ENCODE peak calls at places on chromosome 2, in eight cellular contexts. V is GM12878, T is tibial nerve, E is IMR-90, K is endothelial cell of umbilical vein, N is right lobe of liver, B is gastrocnemius medialis, R is A549. Q is an unnamed sample.
A peak's percentile ranks its signal among the peaks of the same experiment; 100 is the strongest.

GRCh38 chr2:6927186-6927585 is 10.0 kb downstream of the RNF144A start:
- DNase-seq in V (no peak), T (no peak), E (no peak), K (no peak), N (no peak), B (no peak), R (no peak), Q (no peak)

GRCh38 chr2:120392923-120393322 is 47.0 kb downstream of the INHBB start:
- DNase-seq in V (no peak), T (no peak), E (no peak), K (no peak), N (no peak), B (no peak), R (no peak), Q (no peak)

GRCh38 chr2:218229239-218229638 is 12.2 kb downstream of the ARPC2 start:
- DNase-seq in V (peak; percentile 88), T (no peak), E (peak; percentile 87), K (peak; percentile 88), N (no peak), B (no peak), R (no peak), Q (no peak)

GRCh38 chr2:39022642-39023230 is 98.1 kb downstream of the SOS1 start:
- DNase-seq in V (no peak), T (no peak), E (no peak), K (no peak), N (no peak), B (no peak), R (no peak), Q (no peak)

GRCh38 chr2:212732860-212733259 is 194.3 kb upstream of the ERBB4 start:
- DNase-seq in V (no peak), T (no peak), E (peak; percentile 41), K (no peak), N (no peak), B (no peak), R (no peak), Q (no peak)

GRCh38 chr2:55408946-55409868 is 10.4 kb downstream of the CCDC88A start:
- DNase-seq in V (no peak), T (no peak), E (peak; percentile 33), K (no peak), N (no peak), B (no peak), R (no peak), Q (no peak)

GRCh38 chr2:31112544-31112943 is 25.7 kb downstream of the GALNT14 start:
- DNase-seq in V (no peak), T (no peak), E (no peak), K (no peak), N (no peak), B (no peak), R (no peak), Q (no peak)

GRCh38 chr2:32627441-32627900 is 379 bp upstream of the TTC27 start:
- DNase-seq in V (no peak), T (peak; percentile 34), E (peak; percentile 34), K (no peak), N (no peak), B (no peak), R (peak; percentile 14), Q (peak; percentile 55)

GRCh38 chr2:61109291-61109690 is 43.6 kb downstream of the SANBR start:
- DNase-seq in V (no peak), T (no peak), E (no peak), K (no peak), N (no peak), B (no peak), R (no peak), Q (no peak)

GRCh38 chr2:189657867-189658266 is 3.4 kb upstream of the ASNSD1 start:
- DNase-seq in V (peak; percentile 47), T (no peak), E (peak; percentile 74), K (no peak), N (no peak), B (no peak), R (no peak), Q (no peak)

GRCh38 chr2:10048501-10049171 is 5.3 kb downstream of the KLF11 start:
- DNase-seq in V (no peak), T (no peak), E (peak; percentile 62), K (peak; percentile 52), N (no peak), B (no peak), R (peak; percentile 67), Q (no peak)

GRCh38 chr2:119703526-119703925 is 24.5 kb downstream of the TMEM177 start:
- DNase-seq in V (no peak), T (no peak), E (no peak), K (no peak), N (no peak), B (no peak), R (no peak), Q (no peak)

DNA sequence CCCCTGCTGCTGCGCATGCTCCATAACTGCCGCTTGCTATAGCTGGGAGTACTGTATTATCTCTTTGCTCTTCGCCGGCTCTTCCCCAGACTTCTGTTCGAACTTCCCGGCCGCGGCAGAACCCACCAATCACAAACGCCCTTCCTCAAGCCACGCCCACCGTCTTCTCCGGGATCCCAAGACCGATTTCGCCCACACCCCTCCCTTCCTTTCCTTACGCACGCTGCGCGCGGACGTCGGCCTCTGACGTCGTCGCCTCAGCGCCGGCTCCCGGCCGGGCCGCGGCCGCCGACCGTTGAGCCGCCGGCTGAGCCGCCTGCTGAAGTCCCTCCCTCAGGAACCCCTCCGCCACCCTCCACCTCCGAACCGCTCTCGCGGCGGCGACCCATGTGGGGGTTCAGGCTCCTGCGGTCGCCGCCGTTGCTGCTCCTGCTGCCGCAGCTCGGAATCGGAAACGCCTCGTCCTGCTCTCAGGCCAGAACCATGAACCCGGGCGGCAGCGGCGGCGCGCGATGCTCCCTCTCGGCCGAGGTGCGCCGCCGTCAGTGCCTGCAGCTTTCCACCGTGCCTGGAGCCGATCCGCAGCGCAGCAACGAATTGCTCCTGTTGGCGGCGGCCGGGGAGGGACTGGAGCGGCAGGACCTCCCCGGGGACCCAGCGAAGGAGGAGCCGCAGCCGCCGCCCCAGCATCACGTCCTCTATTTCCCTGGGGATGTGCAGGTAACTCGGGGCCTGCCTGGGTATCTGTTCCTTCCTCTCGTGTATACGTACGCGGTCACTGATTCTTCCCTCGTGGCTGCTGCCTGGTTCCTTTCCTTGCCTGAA is at the start of gene C2orf69:
- DNase-seq in V (peak; percentile 93), T (peak; percentile 97), E (peak; percentile 98), K (peak; percentile 97), N (peak; percentile 96), B (peak; percentile 96), R (peak; percentile 87), Q (peak; percentile 96)
- TF ChIP-seq POLR2A in V (peak; percentile 90), T (peak; percentile 92), E (peak; percentile 85), K (peak; percentile 93), N (peak; percentile 84), B (peak; percentile 85), R (peak; percentile 78), Q (peak; percentile 76)

DNA sequence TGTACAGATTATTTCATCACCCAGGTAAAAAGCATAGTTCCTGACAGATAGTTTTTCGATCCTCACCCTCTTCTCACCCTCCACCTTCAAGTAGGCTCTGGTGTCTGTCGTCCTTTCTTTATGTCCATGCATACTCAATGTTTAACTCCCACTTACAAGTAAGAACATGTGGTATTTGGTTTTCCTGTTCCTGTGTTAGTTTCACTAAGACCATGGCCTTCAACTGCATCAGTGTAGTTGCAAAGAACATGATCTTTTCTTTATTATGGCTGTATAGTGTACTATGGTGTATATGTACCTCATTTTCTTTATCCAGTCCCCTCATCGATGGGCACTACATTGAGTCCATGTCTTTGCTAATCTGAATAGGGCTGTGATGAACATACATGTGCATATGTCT is 184.2 kb downstream of the KCNJ3 start:
- DNase-seq in V (no peak), T (no peak), E (no peak), K (no peak), N (no peak), B (no peak), R (no peak), Q (no peak)
- H3K9me3 ChIP-seq in V (no peaks in the 10 kb centered on the region), T (no peaks in the 10 kb centered on the region), E (peaks cover 12% of the 10 kb centered on the region), K (no peaks in the 10 kb centered on the region), N (no peaks in the 10 kb centered on the region), B (no peaks in the 10 kb centered on the region), R (no peaks in the 10 kb centered on the region), Q (no peaks in the 10 kb centered on the region)

GRCh38 chr2:46984034-46984433 is 68.4 kb upstream of the MCFD2 start:
- DNase-seq in V (no peak), T (no peak), E (no peak), K (no peak), N (no peak), B (no peak), R (no peak), Q (no peak)
- H3K4me3 ChIP-seq in V (peak overlapping the region; percentile 37), T (no peak overlapping the region), E (no peak overlapping the region), K (no peak overlapping the region), N (no peak overlapping the region), B (no peak overlapping the region), R (no peak overlapping the region), Q (no peak overlapping the region)

DNA sequence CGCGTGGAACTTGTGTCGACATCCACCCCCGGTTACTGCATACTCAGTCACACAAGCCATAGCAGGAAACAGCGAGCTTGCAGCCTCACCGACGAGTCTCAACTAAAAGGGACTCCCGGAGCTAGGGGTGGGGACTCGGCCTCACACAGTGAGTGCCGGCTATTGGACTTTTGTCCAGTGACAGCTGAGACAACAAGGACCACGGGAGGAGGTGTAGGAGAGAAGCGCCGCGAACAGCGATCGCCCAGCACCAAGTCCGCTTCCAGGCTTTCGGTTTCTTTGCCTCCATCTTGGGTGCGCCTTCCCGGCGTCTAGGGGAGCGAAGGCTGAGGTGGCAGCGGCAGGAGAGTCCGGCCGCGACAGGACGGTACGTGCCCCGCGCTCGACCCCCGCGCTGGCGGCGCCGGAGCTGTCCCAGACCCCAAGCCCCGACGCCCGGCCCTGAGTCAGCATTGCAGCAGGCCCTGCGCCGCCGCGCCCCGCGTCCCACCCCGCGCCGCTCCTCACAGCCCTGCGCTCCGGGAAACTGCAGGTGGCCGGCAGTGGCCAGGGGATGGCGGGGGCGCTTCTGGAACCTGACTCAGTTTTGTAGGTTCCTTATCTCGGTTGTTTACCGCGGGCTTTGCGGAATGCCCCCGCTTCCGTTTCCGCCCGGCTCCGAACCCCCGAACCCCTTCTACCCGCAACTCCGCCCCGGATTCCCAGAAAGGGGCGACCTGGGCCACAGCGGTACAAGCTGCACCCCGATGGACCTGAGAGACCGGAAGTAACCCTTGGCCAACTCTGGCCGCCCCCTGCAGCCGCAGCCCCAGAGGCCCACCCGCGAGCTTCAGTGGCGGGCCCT is at the start of gene CFLAR:
- DNase-seq in V (no peak), T (peak; percentile 71), E (peak; percentile 75), K (peak; percentile 81), N (peak; percentile 91), B (peak; percentile 83), R (peak; percentile 51), Q (peak; percentile 65)
- TF ChIP-seq POLR2A in V (peak; percentile 88), T (peak; percentile 56), E (peak; percentile 65), K (peak; percentile 88), N (peak; percentile 80), B (peak; percentile 88), R (peak; percentile 43), Q (peak; percentile 34)

DNA sequence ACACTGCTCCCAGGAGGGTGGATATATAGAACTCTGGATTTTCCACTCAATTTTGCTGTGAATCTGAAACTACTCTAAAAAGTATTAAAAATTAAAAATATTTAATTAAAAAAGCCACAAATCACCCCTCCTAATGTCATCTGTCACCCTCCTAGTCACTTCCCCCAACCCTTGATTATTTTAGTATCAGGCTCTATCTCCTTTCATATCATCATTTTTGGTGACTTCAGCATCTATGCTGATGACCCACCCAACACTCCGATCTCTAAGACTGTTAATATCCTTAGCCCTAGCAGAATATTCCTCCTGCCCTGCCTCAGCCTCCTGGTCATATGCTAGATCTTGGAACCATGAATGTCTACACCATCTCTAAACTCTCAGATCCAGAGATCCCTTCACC is 128.3 kb upstream of the SLC1A4 start:
- DNase-seq in V (no peak), T (no peak), E (no peak), K (no peak), N (no peak), B (no peak), R (no peak), Q (no peak)
- H3K9me3 ChIP-seq in V (peaks cover 4% of the 10 kb centered on the region), T (no peaks in the 10 kb centered on the region), E (peaks cover 6% of the 10 kb centered on the region), K (no peaks in the 10 kb centered on the region), N (no peaks in the 10 kb centered on the region), B (no peaks in the 10 kb centered on the region), R (peaks cover 4% of the 10 kb centered on the region), Q (no peaks in the 10 kb centered on the region)

Q was measured in uterus.